ENCODE peak calls at places on chromosomes 2 and 18, in four cellular contexts. G is WTC11, M is SK-N-SH, P is K562. O is an unnamed sample.
A peak's percentile ranks its signal among the peaks of the same experiment; 100 is the strongest.

GRCh38 chr18:41745166-41746049 is 209.6 kb upstream of the PIK3C3 start:
- DNase-seq in G (peak; percentile 74), M (peak; percentile 71), P (peak; percentile 3), O (peak; percentile 47)

GRCh38 chr2:159867557-159868330 is 69.7 kb upstream of the CD302 start:
- DNase-seq in G (no peak), P (no peak), M (no peak), O (no peak)

GRCh38 chr18:65215865-65216466 is 534.8 kb upstream of the CDH7 start:
- DNase-seq in G (no peak), M (no peak), P (no peak), O (no peak)

GRCh38 chr2:137221797-137222492 is 456.6 kb downstream of the THSD7B start:
- DNase-seq in P (no peak), M (no peak), G (no peak), O (no peak)

GRCh38 chr2:58045580-58046334 is 849 bp upstream of the VRK2 start:
- DNase-seq in G (no peak), M (no peak), P (peak; percentile 38), O (no peak)

GRCh38 chr2:7430869-7431641 is 513.8 kb downstream of the RNF144A start:
- DNase-seq in G (peak; percentile 81), P (no peak), M (no peak), O (peak; percentile 53)

GRCh38 chr2:61763605-61764034 is 90.2 kb downstream of the FAM161A start:
- DNase-seq in P (peak; percentile 87), G (no peak), M (peak; percentile 77), O (peak; percentile 19)

GRCh38 chr2:201233192-201234166 is 26.9 kb upstream of the CASP8 start:
- DNase-seq in M (no peak), G (peak; percentile 51), P (peak; percentile 92), O (peak; percentile 27)

GRCh38 chr2:17815466-17816184 is 635 bp upstream of the MSGN1 start:
- DNase-seq in P (no peak), M (no peak), G (no peak), O (no peak)

GRCh38 chr18:46555724-46556123 is 101.3 kb downstream of the LOXHD1 start:
- DNase-seq in M (peak; percentile 45), P (peak; percentile 60), G (peak; percentile 77), O (peak; percentile 76)

GRCh38 chr2:64970495-64970894 is 18.7 kb upstream of the SLC1A4 start:
- DNase-seq in M (no peak), P (no peak), G (no peak), O (no peak)

GRCh38 chr2:27915191-27915590 is 24.7 kb downstream of the BABAM2 start:
- DNase-seq in M (no peak), G (no peak), P (no peak), O (no peak)

GRCh38 chr2:135149251-135149650 is 97.2 kb downstream of the RAB3GAP1 start:
- DNase-seq in M (no peak), G (no peak), P (no peak), O (no peak)

GRCh38 chr18:54906636-54907180 is 52.6 kb downstream of the CCDC68 start:
- DNase-seq in G (no peak), M (no peak), P (no peak), O (no peak)

GRCh38 chr18:64403784-64404498 is 255.1 kb upstream of the LINC00305 start:
- DNase-seq in M (no peak), P (no peak), G (no peak), O (no peak)

GRCh38 chr2:190365499-190366204 is 22.3 kb downstream of the INPP1 start:
- DNase-seq in P (no peak), G (no peak), M (no peak), O (no peak)

GRCh38 chr2:58350484-58350883 is 109.4 kb upstream of the FANCL start:
- DNase-seq in P (no peak), M (no peak), G (no peak), O (no peak)

GRCh38 chr2:72579595-72580180 is 246.1 kb downstream of the EXOC6B start:
- DNase-seq in P (peak; percentile 62), G (no peak), M (peak; percentile 27), O (no peak)

GRCh38 chr2:29134933-29135332 is 19.7 kb downstream of the CLIP4 start:
- DNase-seq in M (no peak), P (no peak), G (no peak), O (no peak)

GRCh38 chr2:186946896-186947467 is 98.0 kb upstream of the ZSWIM2 start:
- DNase-seq in P (no peak), G (no peak), M (no peak), O (no peak)

GRCh38 chr2:31413876-31414550 is 529 bp downstream of the XDH start:
- DNase-seq in G (no peak), M (peak; percentile 27), P (peak; percentile 2), O (no peak)

GRCh38 chr2:26816893-26817292 is 31.0 kb downstream of the CENPA start:
- DNase-seq in P (peak; percentile 43), M (peak; percentile 51), G (peak; percentile 55), O (no peak)

GRCh38 chr2:96139181-96139758 is 968 bp upstream of the ASTL start:
- DNase-seq in P (no peak), G (no peak), M (no peak), O (no peak)

GRCh38 chr2:43220982-43221659 is 5.3 kb downstream of the ZFP36L2 start:
- DNase-seq in G (peak; percentile 62), P (peak; percentile 66), M (peak; percentile 90), O (no peak)

GRCh38 chr18:79516441-79516931 is 120.8 kb downstream of the NFATC1 start:
- DNase-seq in M (no peak), P (no peak), G (no peak), O (no peak)

GRCh38 chr2:8986327-8986976 is 17.0 kb downstream of the MBOAT2 start:
- DNase-seq in M (no peak), P (peak; percentile 85), G (peak; percentile 68), O (no peak)

GRCh38 chr2:42917374-42918017 is 125.1 kb upstream of the HAAO start:
- DNase-seq in M (no peak), P (peak; percentile 81), G (no peak), O (no peak)

GRCh38 chr2:231726276-231726675 is 18.0 kb downstream of the PTMA start:
- DNase-seq in G (no peak), M (no peak), P (no peak), O (no peak)

GRCh38 chr18:46071615-46071893 is 506 bp downstream of the PSTPIP2 start:
- DNase-seq in P (peak; percentile 22), G (no peak), M (no peak), O (no peak)

GRCh38 chr18:46166261-46166970 is 62.2 kb downstream of the HAUS1 start:
- DNase-seq in G (peak; percentile 24), M (no peak), P (no peak), O (no peak)

GRCh38 chr2:74005786-74006185 is 21.1 kb downstream of the TET3 start:
- DNase-seq in M (no peak), G (no peak), P (no peak), O (no peak)
- TF ChIP-seq TEAD4 in M (no peak), G (no peak), P (no peak), O (no peak)

DNA sequence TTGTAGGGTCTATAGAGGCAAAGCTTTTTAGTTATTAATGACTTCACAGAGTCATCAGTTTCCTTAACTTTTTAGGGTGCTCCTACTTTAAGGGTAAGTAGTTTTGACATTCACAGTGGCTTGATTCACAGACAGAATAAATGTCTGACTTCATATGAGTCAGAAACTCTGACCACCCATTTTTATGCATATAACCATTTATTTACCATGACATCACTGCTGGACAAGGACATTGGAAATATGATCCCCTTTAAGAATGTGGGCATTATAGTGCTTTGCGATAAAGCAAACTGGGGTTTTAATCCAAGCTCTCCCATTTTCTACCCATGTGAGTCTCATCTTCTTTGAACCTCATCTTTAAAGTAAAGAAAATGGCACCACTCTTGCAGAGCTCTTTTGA is 162.0 kb upstream of the MC4R start:
- DNase-seq in G (no peak), M (no peak), P (no peak), O (no peak)
- TF ChIP-seq TEAD4 in G (no peak), M (no peak), P (no peak), O (no peak)

DNA sequence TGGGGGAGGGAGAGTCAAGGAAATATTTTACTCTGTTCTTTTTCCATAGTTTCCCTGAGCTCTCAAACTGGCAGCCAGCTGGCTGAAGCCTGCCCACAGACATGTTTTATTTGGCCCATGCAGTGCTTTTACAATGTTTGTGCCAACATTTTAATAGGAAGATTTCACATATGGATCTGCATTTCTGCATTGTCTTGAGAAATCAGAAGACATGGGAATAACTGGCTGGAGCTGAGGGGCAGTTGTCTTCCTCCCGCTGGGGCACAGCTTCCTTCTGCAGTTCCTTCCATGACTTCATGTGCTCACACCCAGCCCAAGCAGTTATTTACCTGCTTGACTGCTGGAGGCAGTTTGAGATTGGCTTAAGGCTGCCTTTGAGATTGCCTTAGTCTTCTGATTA is 74.4 kb downstream of the PLCL1 start:
- DNase-seq in G (no peak), P (no peak), M (no peak), O (no peak)
- TF ChIP-seq TEAD4 in G (no peak), P (no peak), M (peak; percentile 36), O (no peak)

DNA sequence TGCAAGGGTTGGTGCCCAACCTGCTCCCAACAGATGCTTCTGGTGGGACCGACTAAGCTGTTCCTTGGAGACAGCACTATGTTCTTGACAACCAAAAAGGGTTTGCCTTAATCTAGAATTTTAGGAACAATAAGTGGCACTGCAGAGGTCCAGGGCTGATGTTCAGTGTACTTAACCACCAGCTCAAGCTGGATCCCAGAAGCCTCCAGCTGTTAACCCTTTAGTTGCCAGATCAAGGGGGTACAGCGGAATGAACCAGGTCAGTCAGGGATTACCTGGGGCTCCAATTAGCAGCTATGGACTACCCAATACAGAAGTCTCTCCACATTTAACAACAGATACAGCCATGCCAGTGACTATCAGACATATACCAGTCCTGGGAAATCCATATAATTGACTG is 3.5 kb downstream of the GPR75 start:
- DNase-seq in G (no peak), M (peak; percentile 25), P (no peak), O (no peak)
- TF ChIP-seq TEAD4 in G (no peak), M (no peak), P (no peak), O (no peak)

GRCh38 chr2:20218331-20219320 is 6.3 kb downstream of the SDC1 start:
- DNase-seq in M (no peak), G (no peak), P (no peak), O (no peak)
- TF ChIP-seq TEAD4 in M (no peak), G (no peak), P (no peak), O (no peak)

GRCh38 chr2:12501469-12502147 is 215.1 kb upstream of the TRIB2 start:
- DNase-seq in M (no peak), P (no peak), G (no peak), O (no peak)

GRCh38 chr2:12500899-12501298 is 215.8 kb upstream of the TRIB2 start:
- DNase-seq in G (no peak), M (no peak), P (no peak), O (no peak)

GRCh38 chr2:12495247-12495868 is 221.4 kb upstream of the TRIB2 start:
- DNase-seq in M (no peak), P (no peak), G (no peak), O (no peak)

GRCh38 chr2:12498286-12498685 is 218.4 kb upstream of the TRIB2 start:
- DNase-seq in P (no peak), M (no peak), G (no peak), O (no peak)

DNA sequence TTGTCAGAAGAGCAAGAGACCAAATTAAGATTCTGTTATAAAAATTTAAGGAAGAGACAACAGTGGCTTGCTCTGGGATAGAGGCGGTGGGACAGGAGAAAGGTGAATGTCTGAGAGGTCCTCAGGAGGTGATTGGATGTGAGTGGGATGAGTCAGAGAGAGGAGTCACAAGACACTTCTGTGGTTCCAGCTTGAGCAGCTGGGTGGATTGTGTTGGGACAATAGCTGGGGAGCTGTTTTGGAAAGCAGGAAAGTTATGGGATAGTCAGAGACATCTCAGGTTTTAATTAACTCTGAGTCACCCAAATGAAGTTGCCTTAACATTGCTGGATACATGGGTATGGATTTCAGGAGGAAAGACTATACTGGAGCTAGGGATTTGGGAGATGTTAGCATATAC is 218.0 kb upstream of the TRIB2 start:
- DNase-seq in P (no peak), M (no peak), G (no peak), O (no peak)
- TF ChIP-seq TEAD4 in P (no peak), M (no peak), G (no peak), O (no peak)

GRCh38 chr2:101152195-101153076 is 1.3 kb upstream of the TBC1D8 start:
- DNase-seq in M (peak; percentile 47), P (peak; percentile 56), G (peak; percentile 58), O (peak; percentile 76)
- TF ChIP-seq TEAD4 in M (no peak), P (no peak), G (no peak), O (peak; percentile 36)